ENCODE peak calls at places on chromosomes 6 and 20, in five cellular contexts. W is fibroblast of the aortic adventitia, R is activated gamma-delta T cell, P is progenitor cell of endocrine pancreas, E is amniotic stem cell. V is an unnamed sample.

GRCh38 chr6:137136065-137136464 is 37.4 kb downstream of the IL22RA2 start:
- DNase-seq in R (no peak), W (peak), E (no peak), P (no peak), V (no peak)

GRCh38 chr6:123316733-123317323 is 319.9 kb downstream of the TRDN start:
- DNase-seq in P (no peak), R (no peak), E (no peak), W (peak), V (no peak)

GRCh38 chr6:72322778-72323177 is 299.1 kb upstream of the KCNQ5 start:
- DNase-seq in W (peak), E (no peak), R (no peak), P (no peak), V (no peak)

GRCh38 chr6:36358235-36358915 is 21.7 kb upstream of the BNIP5 start:
- DNase-seq in W (peak), E (no peak), R (no peak), P (no peak), V (no peak)

GRCh38 chr6:38997128-38997761 is 51.3 kb upstream of the GLP1R start:
- DNase-seq in E (no peak), R (no peak), W (peak), P (peak), V (peak)

GRCh38 chr6:43200541-43200940 is 18.5 kb downstream of the CUL9 start:
- DNase-seq in R (no peak), W (no peak), P (no peak), E (no peak), V (no peak)

GRCh38 chr6:168050861-168051586 is 28.0 kb downstream of the FRMD1 start:
- DNase-seq in E (no peak), R (no peak), P (no peak), W (no peak), V (peak)

GRCh38 chr6:11961137-11961779 is 50.9 kb upstream of the HIVEP1 start:
- DNase-seq in W (no peak), R (no peak), E (no peak), P (no peak), V (no peak)

GRCh38 chr20:38175221-38176030 is 10.4 kb upstream of the TGM2 start:
- DNase-seq in E (no peak), W (no peak), R (no peak), P (no peak), V (no peak)

GRCh38 chr20:50387218-50387995 is 122.8 kb upstream of the PTPN1 start:
- DNase-seq in E (no peak), P (no peak), R (no peak), W (no peak), V (no peak)

GRCh38 chr6:160837146-160837545 is 135.1 kb downstream of the PLG start:
- DNase-seq in R (no peak), P (no peak), W (no peak), E (no peak), V (no peak)

GRCh38 chr6:74967821-74968220 is 238.0 kb downstream of the COL12A1 start:
- DNase-seq in R (no peak), P (no peak), E (no peak), W (no peak), V (no peak)